ENCODE peak calls at places on chromosomes 3 and 15, in seven cellular contexts. I is HCT116, N is H1, O is K562, A is GM12878, U is HepG2, X is SK-N-SH. B is an unnamed sample.
A peak's percentile ranks its signal among the peaks of the same experiment; 100 is the strongest.

GRCh38 chr3:175512700-175513099 is 653.6 kb downstream of the NAALADL2 start:
- DNase-seq in I (no peak), N (no peak), O (no peak), A (no peak), U (no peak), X (no peak), B (peak; percentile 31)

GRCh38 chr3:133988631-133989161 is 41.0 kb downstream of the SLCO2A1 start:
- DNase-seq in I (no peak), N (peak; percentile 34), O (no peak), A (no peak), U (no peak), X (no peak), B (no peak)

GRCh38 chr3:101995371-101996046 is 146.2 kb downstream of the NFKBIZ start:
- DNase-seq in I (no peak), N (no peak), O (no peak), A (no peak), U (no peak), X (no peak), B (no peak)

GRCh38 chr15:85475711-85476110 is 95.3 kb downstream of the AKAP13 start:
- DNase-seq in I (no peak), N (no peak), O (no peak), A (no peak), U (no peak), X (no peak), B (no peak)

GRCh38 chr3:56758539-56758981 is 43.2 kb downstream of the ARHGEF3 start:
- DNase-seq in I (peak; percentile 66), N (no peak), O (no peak), A (peak; percentile 87), U (peak; percentile 86), X (peak; percentile 30), B (peak; percentile 6)

GRCh38 chr15:68672781-68673205 is 94.0 kb downstream of the CORO2B start:
- DNase-seq in I (no peak), N (no peak), O (no peak), A (no peak), U (no peak), X (no peak), B (no peak)

GRCh38 chr15:82535566-82536408 is 4.5 kb downstream of the RPS17 start:
- DNase-seq in I (no peak), N (no peak), O (peak; percentile 36), A (no peak), U (peak; percentile 58), X (no peak), B (no peak)

GRCh38 chr3:191958980-191959671 is 498.2 kb downstream of the PYDC2 start:
- DNase-seq in I (no peak), N (no peak), O (no peak), A (no peak), U (no peak), X (no peak), B (no peak)

GRCh38 chr15:57048930-57049550 is 130.6 kb downstream of the TCF12 start:
- DNase-seq in I (no peak), N (no peak), O (no peak), A (no peak), U (no peak), X (no peak), B (no peak)

GRCh38 chr3:15273214-15273613 is 59.2 kb downstream of the SH3BP5 start:
- DNase-seq in I (no peak), N (no peak), O (no peak), A (no peak), U (no peak), X (no peak), B (no peak)

GRCh38 chr3:163548005-163548404 is 1530.3 kb downstream of the SI start:
- DNase-seq in I (no peak), N (no peak), O (no peak), A (no peak), U (no peak), X (peak; percentile 13), B (no peak)

DNA sequence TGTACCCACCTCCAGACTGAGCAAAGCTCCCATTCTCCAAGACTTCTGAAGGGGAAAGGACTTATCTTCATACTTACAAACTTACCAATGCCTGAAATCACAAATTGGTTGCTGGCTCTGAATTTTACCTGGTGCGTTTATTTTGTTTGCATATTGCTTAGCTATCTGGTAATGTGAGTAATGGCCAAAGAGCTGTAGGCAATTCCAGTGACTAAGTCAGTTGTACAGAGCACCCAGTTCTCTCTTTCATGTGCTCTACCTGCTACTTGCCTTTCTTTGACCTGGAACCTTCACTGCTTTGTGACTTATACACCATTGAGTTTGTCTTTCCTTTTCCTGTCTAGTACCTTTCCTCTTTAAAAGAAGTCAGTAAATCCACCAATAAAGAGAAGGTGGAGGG is 755.9 kb upstream of the LMCD1 start:
- DNase-seq in I (no peak), N (no peak), O (no peak), A (no peak), U (no peak), X (no peak), B (no peak)
- TF ChIP-seq JUND in I (no peak), N (no peak), O (no peak), A (no peak), U (no peak), X (no peak), B (no peak)

GRCh38 chr15:40379374-40379773 is 3.1 kb upstream of the KNSTRN start:
- DNase-seq in I (no peak), N (no peak), O (peak; percentile 73), A (no peak), U (no peak), X (no peak), B (no peak)
- TF ChIP-seq JUND in I (no peak), N (no peak), O (no peak), A (no peak), U (no peak), X (no peak), B (no peak)

GRCh38 chr15:29700296-29700695 is 122.0 kb downstream of the TJP1 start:
- DNase-seq in I (no peak), N (no peak), O (no peak), A (no peak), U (peak; percentile 24), X (no peak), B (no peak)
- TF ChIP-seq JUND in I (no peak), N (no peak), O (no peak), A (no peak), U (no peak), X (no peak), B (no peak)

DNA sequence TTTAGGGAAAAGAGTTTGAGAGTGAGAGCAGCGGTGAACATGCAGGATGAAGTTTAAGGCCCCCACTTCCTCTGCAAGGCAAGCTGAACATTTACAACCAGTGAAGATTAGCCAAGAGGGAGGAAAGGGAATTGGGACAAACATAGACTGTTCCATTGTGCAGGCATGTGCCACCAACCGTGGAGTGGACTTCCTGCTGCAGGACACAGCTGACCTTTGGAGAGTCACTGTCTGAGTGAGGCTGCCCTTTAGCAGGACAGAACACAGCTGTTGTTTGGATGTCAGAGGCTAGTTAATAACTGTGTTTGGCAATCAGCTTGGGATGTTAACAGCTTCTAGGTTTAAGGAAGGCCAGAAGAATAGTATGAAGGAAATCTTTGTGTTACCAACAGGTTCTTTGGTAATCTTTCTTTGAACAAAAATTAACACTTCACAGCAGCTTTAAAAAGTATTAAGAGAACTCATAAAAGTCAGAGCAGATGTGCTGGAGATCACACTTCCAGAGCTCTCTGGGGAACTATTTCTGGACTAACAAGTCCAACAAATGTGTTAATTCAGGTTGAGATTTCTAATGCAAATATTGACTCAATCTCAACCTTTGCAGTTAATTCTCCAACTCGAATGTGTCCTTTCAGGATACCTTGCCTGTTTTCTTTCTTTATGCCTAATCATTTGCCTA is 31.4 kb downstream of the CTDSPL start:
- DNase-seq in I (no peak), N (no peak), O (no peak), A (no peak), U (peak; percentile 85), X (peak; percentile 8), B (no peak)
- TF ChIP-seq JUND in I (no peak), N (no peak), O (no peak), A (no peak), U (no peak), X (no peak), B (no peak)

B was measured in T47D.